ENCODE peak calls at places on chromosomes 16 and 17, in nine cellular contexts. A, E, X, S, U, P, G, I and L are unnamed samples.
A peak's percentile ranks its signal among the peaks of the same experiment; 100 is the strongest.

GRCh38 chr17:76123749-76124581 is 17.1 kb downstream of the FOXJ1 start:
- DNase-seq in A (no peak), E (no peak), X (no peak), S (no peak), U (no peak), P (no peak), G (no peak), I (no peak), L (no peak)

GRCh38 chr16:28865722-28866453 is 2.2 kb downstream of the SH2B1 start:
- DNase-seq in A (no peak), E (no peak), X (no peak), S (no peak), U (no peak), P (no peak), G (no peak), I (no peak), L (no peak)

GRCh38 chr16:54706406-54706805 is 224.3 kb upstream of the IRX5 start:
- DNase-seq in A (no peak), E (no peak), X (no peak), S (no peak), U (no peak), P (no peak), G (no peak), I (no peak), L (no peak)

GRCh38 chr17:57953219-57953618 is 2.0 kb downstream of the CUEDC1 start:
- DNase-seq in A (no peak), E (no peak), X (no peak), S (no peak), U (no peak), P (no peak), G (no peak), I (peak; percentile 24), L (no peak)

GRCh38 chr17:51999654-52000053 is 158.9 kb downstream of the CA10 start:
- DNase-seq in A (no peak), E (no peak), X (no peak), S (no peak), U (no peak), P (no peak), G (no peak), I (no peak), L (no peak)

GRCh38 chr17:2323629-2324314 is 12.5 kb downstream of the TSR1 start:
- DNase-seq in A (no peak), E (no peak), X (no peak), S (no peak), U (no peak), P (no peak), G (no peak), I (no peak), L (no peak)

GRCh38 chr17:19461139-19461538 is 50.1 kb downstream of the RNF112 start:
- DNase-seq in A (no peak), E (no peak), X (no peak), S (no peak), U (no peak), P (no peak), G (no peak), I (no peak), L (no peak)

GRCh38 chr16:85440744-85441143 is 172.4 kb upstream of the GSE1 start:
- DNase-seq in A (no peak), E (no peak), X (no peak), S (no peak), U (no peak), P (no peak), G (no peak), I (no peak), L (no peak)

DNA sequence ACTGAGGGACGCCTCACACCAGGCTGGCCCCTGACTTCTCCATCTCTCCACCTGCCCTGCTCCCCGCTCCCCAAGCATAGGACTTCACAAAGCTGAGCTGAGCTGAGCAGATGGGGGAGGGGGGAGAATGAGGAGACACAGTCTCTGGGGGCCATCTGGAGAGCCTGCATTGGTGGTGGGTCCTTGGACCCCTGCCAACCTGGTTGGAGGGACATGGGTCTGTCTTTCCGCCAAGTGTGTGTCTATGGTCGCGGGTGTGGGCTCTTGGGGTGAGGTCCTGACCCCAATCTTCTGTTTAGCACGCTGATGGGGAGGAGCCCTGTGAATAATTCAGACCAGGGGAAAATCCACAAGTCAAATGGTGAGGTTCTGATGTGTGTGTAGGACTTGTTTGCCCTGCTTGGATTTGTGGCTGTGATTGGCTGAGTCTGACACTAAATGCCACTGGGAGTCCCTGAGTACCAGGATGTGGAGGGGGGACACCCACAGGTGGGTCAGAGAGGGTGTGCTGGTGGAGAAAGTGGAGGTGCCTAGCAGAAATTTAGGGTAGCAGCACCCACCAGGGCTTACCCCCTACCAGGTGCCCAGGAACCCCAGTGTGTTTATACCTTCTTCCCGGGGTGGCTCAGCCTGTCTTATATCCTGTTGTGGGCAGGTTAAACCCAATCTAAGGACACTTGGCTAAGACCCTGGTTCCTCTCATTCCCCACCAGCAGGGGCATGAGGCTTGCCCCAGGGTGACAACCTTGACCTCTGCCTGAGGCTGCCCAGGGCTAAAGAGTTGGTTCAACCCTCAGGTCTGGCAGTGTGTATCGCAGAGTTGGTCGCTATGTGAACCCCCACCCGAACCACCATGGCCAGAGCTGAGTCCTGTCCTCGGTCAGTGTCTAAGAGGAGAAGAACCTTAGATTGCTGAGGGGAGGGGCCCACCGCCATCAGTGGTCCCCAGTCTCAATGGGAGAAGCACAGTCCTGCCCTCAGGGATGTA is 2.1 kb downstream of the FMNL1 start:
- DNase-seq in A (no peak), E (no peak), X (no peak), S (peak; percentile 46), U (no peak), P (no peak), G (no peak), I (no peak), L (no peak)
- TF ChIP-seq POLR2A in A (no peak), E (no peak), X (no peak), S (no peak), U (no peak), P (no peak), G (no peak), I (no peak), L (no peak)

DNA sequence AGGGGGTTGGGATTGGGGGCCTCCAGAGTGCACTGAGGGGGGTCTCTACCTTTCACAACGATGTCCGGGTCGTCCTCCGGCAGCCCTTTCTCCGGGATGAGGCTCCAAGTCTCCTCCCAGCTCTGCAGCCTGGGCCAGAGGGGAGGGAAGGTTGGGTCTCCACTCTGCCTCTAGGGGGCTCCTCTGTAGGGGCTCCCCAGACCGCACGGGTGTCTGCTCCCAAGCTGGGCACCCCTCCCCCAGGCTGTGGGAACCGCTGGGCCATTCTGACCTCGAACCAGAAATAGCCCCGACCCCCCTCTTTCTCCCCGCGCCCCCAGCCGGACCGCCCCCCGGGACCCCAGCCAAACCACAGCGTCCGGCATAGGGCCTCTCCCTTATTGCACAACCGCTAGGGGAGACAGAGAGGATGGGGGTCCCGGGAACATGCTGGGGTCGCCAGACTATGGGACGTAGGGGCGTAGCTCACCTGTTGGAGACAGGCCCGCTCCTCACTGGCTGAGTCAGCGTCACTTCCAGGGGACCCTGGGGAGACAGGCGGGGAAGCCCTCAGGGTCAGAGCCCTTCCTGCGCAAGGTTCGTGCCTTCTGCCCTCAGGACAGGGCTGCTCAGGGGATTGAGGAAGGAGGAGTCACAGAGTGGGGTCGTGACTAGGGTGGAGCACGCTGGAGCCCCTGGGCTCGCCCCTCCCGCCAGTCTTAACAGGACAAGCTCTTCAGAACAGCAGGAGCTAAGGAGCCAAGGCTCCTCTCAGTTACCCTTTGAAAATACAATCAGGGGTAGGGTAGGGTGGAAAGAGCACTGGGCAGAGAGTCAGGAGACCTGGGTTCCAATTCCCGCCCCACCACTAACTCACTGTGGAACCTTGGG is 2.7 kb downstream of the PLEKHH3 start:
- DNase-seq in A (no peak), E (peak; percentile 95), X (peak; percentile 62), S (no peak), U (peak; percentile 45), P (no peak), G (peak; percentile 50), I (peak; percentile 87), L (peak; percentile 70)
- H3K27ac ChIP-seq in A (peak overlapping the region; percentile 96), E (peak overlapping the region; percentile 30), X (peak overlapping the region; percentile 97), S (peak overlapping the region; percentile 86), U (peak overlapping the region; percentile 96), P (peak overlapping the region; percentile 99), G (peak overlapping the region; percentile 35), I (peak overlapping the region; percentile 96), L (peak overlapping the region; percentile 100)

DNA sequence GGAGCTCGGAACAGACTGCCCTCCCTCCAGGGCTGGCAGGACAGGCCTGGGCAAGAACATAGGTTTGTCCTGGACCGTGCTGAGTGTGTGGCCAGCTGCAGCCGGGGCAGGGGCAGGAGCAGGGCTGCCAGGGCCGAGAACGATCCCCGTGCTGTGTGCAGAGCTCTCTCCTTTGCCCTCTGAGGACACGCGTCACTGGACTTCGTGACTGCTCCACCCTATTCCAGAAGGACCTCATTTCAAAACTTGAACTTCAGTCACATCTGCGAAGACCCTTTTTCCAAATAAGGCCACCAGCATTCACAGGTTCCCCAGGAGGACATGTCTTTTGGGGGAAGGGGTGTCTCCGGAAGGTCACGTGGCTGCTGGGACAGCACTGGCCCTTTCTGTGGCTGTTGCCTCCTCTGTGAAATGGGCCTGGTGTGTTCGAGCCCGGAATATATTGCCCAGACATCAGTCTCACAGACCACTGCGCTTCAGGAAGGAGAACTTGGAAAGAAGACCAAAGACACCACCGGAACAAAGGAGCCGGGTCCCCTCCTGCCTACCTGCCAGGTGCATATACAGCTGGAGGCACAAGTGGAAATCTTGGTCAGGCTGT is 27.6 kb downstream of the SLC7A5 start:
- DNase-seq in A (no peak), E (no peak), X (no peak), S (no peak), U (peak; percentile 65), P (no peak), G (no peak), I (no peak), L (no peak)
- H3K4me3 ChIP-seq in A (no peak overlapping the region), E (no peak overlapping the region), X (no peak overlapping the region), S (no peak overlapping the region), U (no peak overlapping the region), P (no peak overlapping the region), G (no peak overlapping the region), I (no peak overlapping the region), L (no peak overlapping the region)

GRCh38 chr17:63622571-63623390 is 564 bp downstream of the MAP3K3 start:
- DNase-seq in A (peak; percentile 52), E (peak; percentile 88), X (peak; percentile 75), S (peak; percentile 46), U (peak; percentile 80), P (no peak), G (peak; percentile 60), I (peak; percentile 83), L (peak; percentile 71)

GRCh38 chr17:63626551-63627228 is 4.5 kb downstream of the MAP3K3 start:
- DNase-seq in A (no peak), E (no peak), X (no peak), S (no peak), U (no peak), P (no peak), G (peak; percentile 34), I (no peak), L (no peak)

GRCh38 chr17:63623786-63624185 is 1.6 kb downstream of the MAP3K3 start:
- DNase-seq in A (no peak), E (no peak), X (no peak), S (no peak), U (no peak), P (no peak), G (no peak), I (no peak), L (no peak)

GRCh38 chr17:63621229-63621683 is 961 bp upstream of the MAP3K3 start:
- DNase-seq in A (no peak), E (peak; percentile 71), X (no peak), S (no peak), U (no peak), P (no peak), G (no peak), I (no peak), L (no peak)

DNA sequence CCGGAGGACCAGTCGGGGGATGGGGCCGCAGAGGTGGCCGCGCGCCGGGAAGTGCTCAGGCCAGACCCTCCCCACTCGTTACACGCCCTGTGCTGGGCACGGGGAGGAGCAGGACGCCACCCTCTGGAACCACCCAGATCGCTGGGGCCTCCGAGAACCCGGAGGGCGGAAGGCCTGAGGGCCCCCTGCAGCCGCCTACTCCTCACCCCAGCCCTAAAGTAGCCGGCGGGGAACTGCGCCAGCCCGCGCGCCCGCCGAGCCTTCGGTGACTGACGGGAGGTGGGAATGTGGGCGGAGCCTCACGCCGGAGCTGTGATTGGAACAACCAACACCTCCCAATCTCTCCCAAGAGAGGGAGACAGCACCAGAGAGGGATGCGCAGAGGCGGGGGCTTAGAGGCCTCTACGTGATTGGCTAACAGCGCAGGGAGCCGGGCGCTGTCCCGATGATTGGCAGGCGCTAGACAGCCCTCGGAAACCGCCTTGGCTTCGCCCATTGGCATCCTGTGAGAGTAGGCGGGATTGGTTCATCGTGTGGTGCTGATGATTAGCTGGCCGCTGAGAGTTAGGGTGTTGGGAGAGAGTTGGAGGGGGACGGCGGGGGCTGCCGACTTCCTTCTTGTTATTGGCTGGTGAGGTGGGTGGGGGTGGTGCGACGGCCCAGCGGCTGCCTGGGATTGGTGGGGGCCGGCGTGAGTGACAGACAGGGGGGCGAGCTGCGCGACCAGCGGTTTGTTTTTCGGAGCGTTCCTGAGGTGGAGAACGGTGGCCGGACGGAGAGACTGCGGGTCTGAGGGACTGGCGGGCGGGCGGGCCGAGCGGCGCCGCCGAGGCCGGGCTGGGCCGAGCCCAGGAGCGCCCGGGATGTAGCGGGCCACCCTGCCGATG is at the start of gene MAP3K3:
- DNase-seq in A (peak; percentile 100), E (peak; percentile 100), X (peak; percentile 99), S (peak; percentile 97), U (peak; percentile 98), P (peak; percentile 100), G (peak; percentile 100), I (peak; percentile 99), L (peak; percentile 99)
- TF ChIP-seq POLR2A in A (peak; percentile 74), E (peak; percentile 90), X (peak; percentile 88), S (peak; percentile 63), U (peak; percentile 43), P (no peak), G (peak; percentile 60), I (peak; percentile 87), L (peak; percentile 84)